ENCODE peak calls at places on chromosome 11, in ten cellular contexts. S is heart right ventricle, P is GM23248, Q is fibroblast of lung, F is tibial artery, Y is HAP-1, D is tibial nerve, V is cardiac muscle cell, K is stomach, O is GM23338. G is an unnamed sample. For H3K4me1, the result is how much of the 10 kb centered on the place peaks cover.

GRCh38 chr11:86606849-86607481 is 65.5 kb downstream of the ME3 start:
- DNase-seq in S (no peak), P (peak), Q (peak), F (no peak), Y (no peak), D (no peak), V (no peak), K (no peak), O (no peak), G (no peak)

GRCh38 chr11:93614111-93614784 is 47.2 kb upstream of the CEP295 start:
- DNase-seq in S (no peak), P (peak), Q (no peak), F (no peak), Y (no peak), D (no peak), V (no peak), K (no peak), O (peak), G (no peak)

GRCh38 chr11:118608268-118609214 is 1.1 kb downstream of the PHLDB1 start:
- DNase-seq in S (peak), P (peak), Q (peak), F (peak), Y (peak), D (peak), V (peak), K (peak), O (no peak), G (peak)

GRCh38 chr11:16958833-16959232 is 55.4 kb downstream of the PLEKHA7 start:
- DNase-seq in S (no peak), P (no peak), Q (no peak), F (no peak), Y (no peak), D (no peak), V (no peak), K (peak), O (no peak), G (no peak)

GRCh38 chr11:12321217-12321937 is 56.0 kb upstream of the PARVA start:
- DNase-seq in S (no peak), P (no peak), Q (no peak), F (no peak), Y (no peak), D (no peak), V (no peak), K (no peak), O (no peak), G (no peak)

GRCh38 chr11:70043482-70043881 is 34.6 kb upstream of the ANO1 start:
- DNase-seq in S (no peak), P (no peak), Q (no peak), F (no peak), Y (no peak), D (no peak), V (no peak), K (no peak), O (no peak), G (no peak)

GRCh38 chr11:92775277-92775676 is 194.2 kb upstream of the MTNR1B start:
- DNase-seq in S (no peak), P (no peak), Q (no peak), F (no peak), Y (no peak), D (no peak), V (no peak), K (no peak), O (no peak), G (no peak)

GRCh38 chr11:30579348-30579747 is 6.8 kb downstream of the MPPED2 start:
- DNase-seq in S (no peak), P (no peak), Q (no peak), F (no peak), Y (no peak), D (no peak), V (no peak), K (no peak), O (no peak), G (no peak)

GRCh38 chr11:15073361-15074205 is at the start of gene CALCB:
- DNase-seq in S (no peak), P (peak), Q (peak), F (no peak), Y (no peak), D (no peak), V (peak), K (no peak), O (peak), G (no peak)

GRCh38 chr11:78078218-78079167 is 1.2 kb downstream of the NDUFC2 start:
- DNase-seq in S (no peak), P (peak), Q (no peak), F (no peak), Y (no peak), D (no peak), V (no peak), K (no peak), O (peak), G (no peak)

GRCh38 chr11:128290106-128290840 is 297.1 kb downstream of the ETS1 start:
- DNase-seq in S (peak), P (peak), Q (peak), F (peak), Y (peak), D (peak), V (peak), K (peak), O (peak), G (peak)

DNA sequence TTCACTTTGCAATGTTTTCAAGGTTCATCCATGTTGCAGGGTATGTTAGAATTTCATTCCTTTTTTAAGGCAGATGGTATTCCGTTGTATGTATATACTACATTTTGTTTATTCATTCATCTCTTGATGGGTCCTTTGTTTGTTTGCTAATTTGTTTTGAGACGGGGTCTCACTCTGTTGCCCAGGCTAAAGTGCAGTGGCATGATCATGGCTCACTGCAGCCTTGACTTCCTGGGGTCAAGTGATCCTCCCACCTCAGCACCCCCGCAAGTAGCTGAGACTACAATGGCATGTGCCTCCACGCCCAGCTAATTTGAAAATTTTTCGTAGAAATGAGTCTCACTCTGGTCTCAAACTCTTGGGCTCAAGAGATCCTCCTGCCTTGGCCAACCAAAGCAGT is 6.2 kb downstream of the UVRAG start:
- DNase-seq in S (no peak), P (no peak), Q (no peak), F (no peak), Y (no peak), D (no peak), V (no peak), K (no peak), O (no peak), G (no peak)
- H3K4me1 ChIP-seq in S (under half), P (under half), Q (under half), F (half or more), Y (under half), D (under half), V (under half), K (half or more), O (under half), G (half or more)

DNA sequence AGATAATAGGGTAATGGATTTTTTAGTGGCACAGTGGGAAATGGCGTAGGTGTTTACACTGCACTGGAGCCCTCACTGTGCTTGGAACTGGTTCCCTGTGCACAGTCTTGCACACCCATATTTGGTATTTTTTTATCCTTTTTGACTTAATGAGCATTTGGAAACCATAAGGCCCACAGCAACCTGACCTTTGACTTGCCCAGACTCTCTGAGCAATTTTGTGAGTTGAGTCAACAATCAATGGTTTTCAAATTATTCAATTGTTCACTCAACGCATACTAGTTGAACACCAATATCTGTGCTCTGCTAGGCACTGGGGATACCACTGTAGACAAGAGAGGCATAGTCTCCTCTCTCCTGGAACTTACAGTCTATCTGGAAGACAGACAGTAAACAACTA is 14.3 kb downstream of the CD44 start:
- DNase-seq in S (no peak), P (peak), Q (no peak), F (no peak), Y (no peak), D (no peak), V (no peak), K (no peak), O (no peak), G (no peak)
- H3K4me1 ChIP-seq in S (under half), P (half or more), Q (under half), F (half or more), Y (under half), D (under half), V (under half), K (half or more), O (under half), G (under half)

GRCh38 chr11:110076388-110076965 is 16.7 kb upstream of the ZC3H12C start:
- DNase-seq in S (no peak), P (peak), Q (no peak), F (no peak), Y (peak), D (no peak), V (no peak), K (no peak), O (peak), G (no peak)

GRCh38 chr11:110075087-110075821 is 17.9 kb upstream of the ZC3H12C start:
- DNase-seq in S (no peak), P (no peak), Q (no peak), F (no peak), Y (no peak), D (no peak), V (no peak), K (no peak), O (no peak), G (no peak)

GRCh38 chr11:110077318-110077717 is 15.9 kb upstream of the ZC3H12C start:
- DNase-seq in S (no peak), P (no peak), Q (no peak), F (no peak), Y (no peak), D (no peak), V (no peak), K (no peak), O (no peak), G (no peak)

GRCh38 chr11:110075822-110076208 is 17.4 kb upstream of the ZC3H12C start:
- DNase-seq in S (no peak), P (no peak), Q (no peak), F (no peak), Y (no peak), D (no peak), V (no peak), K (no peak), O (no peak), G (no peak)

GRCh38 chr11:110074499-110074898 is 18.7 kb upstream of the ZC3H12C start:
- DNase-seq in S (no peak), P (no peak), Q (no peak), F (no peak), Y (no peak), D (no peak), V (no peak), K (no peak), O (no peak), G (no peak)
- H3K4me1 ChIP-seq in S (under half), P (under half), Q (under half), F (under half), Y (under half), D (under half), V (under half), K (under half), O (under half), G (under half)

GRCh38 chr11:120336641-120337132 is 474 bp downstream of the ARHGEF12 start:
- DNase-seq in S (peak), P (peak), Q (peak), F (no peak), Y (no peak), D (no peak), V (no peak), K (no peak), O (peak), G (no peak)

GRCh38 chr11:120337896-120338840 is 2.0 kb downstream of the ARHGEF12 start:
- DNase-seq in S (no peak), P (peak), Q (no peak), F (no peak), Y (peak), D (no peak), V (peak), K (no peak), O (no peak), G (no peak)

GRCh38 chr11:120340529-120340928 is 4.3 kb downstream of the ARHGEF12 start:
- DNase-seq in S (no peak), P (peak), Q (no peak), F (no peak), Y (no peak), D (no peak), V (no peak), K (no peak), O (no peak), G (no peak)

GRCh38 chr11:120337133-120337895 is 1.1 kb downstream of the ARHGEF12 start:
- DNase-seq in S (peak), P (peak), Q (peak), F (peak), Y (peak), D (no peak), V (peak), K (no peak), O (peak), G (no peak)

DNA sequence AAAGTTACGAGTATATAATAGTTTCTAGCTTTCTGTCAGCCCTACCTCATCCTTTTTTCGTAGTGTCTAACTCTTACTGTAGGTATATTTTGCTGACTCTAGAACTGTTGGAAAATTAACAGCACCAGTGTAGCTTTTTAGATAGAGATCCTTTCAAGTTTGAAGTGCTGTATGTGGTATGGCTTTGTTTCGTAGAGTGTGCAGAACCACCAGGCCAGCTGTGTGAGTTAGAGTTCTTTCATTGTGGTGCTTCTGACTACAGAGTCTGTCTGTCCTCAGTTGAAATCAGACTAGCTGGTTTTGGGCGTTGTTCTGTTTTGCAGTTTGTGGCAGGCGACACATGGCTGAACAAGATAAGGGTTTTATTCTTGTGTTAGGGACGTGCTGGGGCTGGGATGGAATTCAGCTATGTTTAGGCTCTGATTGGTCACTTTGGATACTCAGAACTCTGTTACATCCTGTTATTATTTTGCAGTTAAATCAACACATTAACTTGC is 3.2 kb downstream of the ARHGEF12 start:
- DNase-seq in S (peak), P (peak), Q (peak), F (no peak), Y (peak), D (no peak), V (peak), K (peak), O (peak), G (no peak)
- H3K4me1 ChIP-seq in S (half or more), P (under half), Q (under half), F (half or more), Y (under half), D (under half), V (half or more), K (half or more), O (under half), G (under half)

GRCh38 chr11:84130646-84131427 is 844.7 kb upstream of the CCDC90B start:
- DNase-seq in S (no peak), P (no peak), Q (no peak), F (no peak), Y (no peak), D (no peak), V (no peak), K (no peak), O (no peak), G (no peak)
- H3K4me1 ChIP-seq in S (under half), P (under half), Q (under half), F (under half), Y (under half), D (under half), V (under half), K (under half), O (under half), G (under half)